ENCODE peak calls at places on chromosomes 16 and 17, in ten cellular contexts. T, N, F, S, L, E, H, G, O and Z are unnamed samples.

GRCh38 chr16:27369806-27370205 is 32.2 kb upstream of the IL21R start:
- DNase-seq in T (no peak), N (no peak), F (no peak), S (no peak), L (no peak), E (no peak), H (no peak), G (peak; percentile 57), O (no peak), Z (no peak)

GRCh38 chr17:50206604-50207293 is 5.3 kb upstream of the COL1A1 start:
- DNase-seq in T (no peak), N (no peak), F (no peak), S (peak; percentile 84), L (no peak), E (peak; percentile 76), H (peak; percentile 45), G (peak; percentile 73), O (peak; percentile 81), Z (no peak)

GRCh38 chr17:39921323-39921722 is 2.9 kb upstream of the GSDMB start:
- DNase-seq in T (no peak), N (no peak), F (no peak), S (no peak), L (no peak), E (no peak), H (no peak), G (no peak), O (no peak), Z (no peak)

GRCh38 chr16:83701494-83701893 is 106.3 kb upstream of the HSBP1 start:
- DNase-seq in T (no peak), N (no peak), F (no peak), S (no peak), L (no peak), E (no peak), H (peak; percentile 63), G (peak; percentile 51), O (no peak), Z (no peak)

GRCh38 chr17:177762-178161 is 3.7 kb downstream of the DOC2B start:
- DNase-seq in T (no peak), N (no peak), F (no peak), S (no peak), L (no peak), E (no peak), H (no peak), G (no peak), O (no peak), Z (no peak)

GRCh38 chr17:59464246-59464645 is 101.2 kb upstream of the DHX40 start:
- DNase-seq in T (peak; percentile 22), N (no peak), F (no peak), S (no peak), L (no peak), E (no peak), H (no peak), G (no peak), O (no peak), Z (no peak)

GRCh38 chr17:28053044-28053670 is 10.7 kb downstream of the NLK start:
- DNase-seq in T (no peak), N (no peak), F (no peak), S (no peak), L (no peak), E (no peak), H (no peak), G (peak; percentile 47), O (no peak), Z (no peak)

GRCh38 chr17:16406742-16407674 is 8.4 kb upstream of the TRPV2 start:
- DNase-seq in T (peak; percentile 45), N (no peak), F (no peak), S (peak; percentile 86), L (no peak), E (peak; percentile 57), H (no peak), G (peak; percentile 37), O (peak; percentile 74), Z (no peak)

DNA sequence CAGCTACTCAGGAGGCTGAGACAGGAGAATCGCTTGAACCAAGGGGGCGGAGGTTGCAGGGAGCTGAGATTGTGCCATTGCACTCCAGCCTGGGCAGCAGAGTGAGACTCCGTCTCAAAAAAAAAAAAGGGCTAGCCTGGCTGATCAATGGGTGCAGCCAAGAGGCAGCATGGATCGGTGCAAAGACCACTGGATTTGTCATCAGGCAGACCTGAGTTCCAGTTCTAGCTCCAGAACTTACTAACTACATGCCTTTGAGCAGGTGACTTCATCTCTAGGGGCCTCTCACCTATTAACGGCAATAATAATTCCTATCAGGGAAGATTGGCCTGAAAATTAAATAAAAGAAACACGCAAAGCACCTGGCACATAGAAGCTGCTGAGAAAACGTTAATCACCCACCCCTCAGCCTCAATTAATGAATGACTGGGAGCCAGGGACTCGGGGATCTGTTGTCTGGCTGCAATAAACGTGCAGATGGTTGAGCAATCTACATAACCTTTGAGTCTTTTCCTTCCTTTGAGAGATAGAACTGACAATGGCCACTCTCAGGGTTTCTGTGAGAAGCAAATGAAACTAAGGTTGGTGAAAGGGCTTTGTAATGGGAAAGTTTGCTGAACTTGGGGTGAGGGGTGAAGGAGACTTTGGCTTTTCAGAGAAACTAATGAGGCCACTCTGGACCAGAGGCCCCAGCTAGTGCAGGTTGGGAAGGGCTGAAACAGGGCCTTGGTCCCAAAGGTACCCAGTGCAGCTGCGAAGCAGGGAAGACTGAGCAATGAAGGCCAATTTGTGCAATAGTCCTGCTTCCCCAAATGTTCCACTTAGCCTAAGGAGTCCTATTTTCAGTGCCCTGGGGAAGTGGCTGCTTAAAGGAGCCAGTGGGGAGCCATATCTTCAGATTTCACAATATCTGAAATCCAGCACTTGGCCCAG is 7.6 kb downstream of the SEZ6L2 start:
- DNase-seq in T (peak; percentile 44), N (no peak), F (no peak), S (no peak), L (no peak), E (no peak), H (peak; percentile 36), G (no peak), O (no peak), Z (no peak)
- TF ChIP-seq CTCF in T (no peak), N (no peak), F (no peak), S (no peak), L (no peak), E (no peak), H (no peak), G (no peak), O (no peak), Z (no peak)

GRCh38 chr17:15263206-15263579 is 1.9 kb downstream of the PMP22 start:
- DNase-seq in T (peak; percentile 69), N (no peak), F (no peak), S (peak; percentile 96), L (peak; percentile 71), E (peak; percentile 79), H (peak; percentile 83), G (peak; percentile 91), O (no peak), Z (peak; percentile 75)

GRCh38 chr17:15261818-15262290 is 3.3 kb downstream of the PMP22 start:
- DNase-seq in T (no peak), N (no peak), F (no peak), S (no peak), L (no peak), E (peak; percentile 41), H (no peak), G (peak; percentile 28), O (no peak), Z (no peak)

GRCh38 chr17:15262291-15263205 is 2.6 kb downstream of the PMP22 start:
- DNase-seq in T (peak; percentile 79), N (peak; percentile 44), F (no peak), S (peak; percentile 94), L (peak; percentile 81), E (peak; percentile 90), H (peak; percentile 84), G (peak; percentile 89), O (peak; percentile 59), Z (peak; percentile 83)

GRCh38 chr17:15260376-15261062 is 4.6 kb downstream of the PMP22 start:
- DNase-seq in T (peak; percentile 82), N (peak; percentile 66), F (no peak), S (peak; percentile 92), L (peak; percentile 70), E (peak; percentile 90), H (peak; percentile 88), G (peak; percentile 89), O (peak; percentile 88), Z (peak; percentile 75)

DNA sequence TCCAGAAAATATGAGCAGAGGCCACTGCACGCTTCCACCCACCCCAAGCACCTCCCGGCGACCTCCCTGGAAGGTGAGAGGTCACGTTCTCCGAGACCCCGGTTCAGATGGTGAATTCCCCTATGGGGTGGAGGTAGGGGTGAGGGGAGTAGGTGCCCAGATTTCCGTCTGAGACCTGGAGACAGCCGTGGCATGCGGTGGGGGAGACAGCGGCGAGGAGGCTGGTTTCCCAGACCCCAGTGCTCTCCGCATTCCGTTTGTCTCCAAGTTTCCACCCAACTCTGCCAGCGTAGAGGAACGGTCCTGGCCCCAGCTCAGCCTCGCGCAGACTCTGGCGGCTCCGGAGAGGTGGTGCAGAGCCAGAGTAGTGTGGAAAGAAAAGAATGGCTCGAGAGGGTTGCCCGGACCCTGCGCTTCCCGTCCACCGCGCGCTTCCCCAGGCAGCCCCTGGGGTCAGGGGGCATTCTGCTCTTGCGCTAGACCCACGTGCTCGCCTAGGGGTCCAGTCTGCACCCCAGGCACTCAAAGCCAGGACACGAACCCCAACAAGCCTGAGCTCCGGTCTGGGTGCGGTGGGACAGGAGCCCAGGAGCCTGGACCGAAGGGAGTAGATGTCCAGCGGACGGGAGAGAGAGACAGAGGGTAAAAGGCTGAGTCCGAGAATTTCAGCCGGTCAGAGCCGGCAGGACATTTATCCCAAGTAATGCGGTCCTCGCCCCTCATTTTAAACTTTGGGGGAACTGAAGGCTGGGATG is 3.9 kb downstream of the PMP22 start:
- DNase-seq in T (no peak), N (no peak), F (no peak), S (peak; percentile 83), L (no peak), E (peak; percentile 61), H (peak; percentile 67), G (peak; percentile 63), O (peak; percentile 56), Z (no peak)
- TF ChIP-seq CTCF in T (no peak), N (no peak), F (peak; percentile 1), S (no peak), L (peak; percentile 41), E (no peak), H (peak; percentile 30), G (no peak), O (peak; percentile 43), Z (no peak)

DNA sequence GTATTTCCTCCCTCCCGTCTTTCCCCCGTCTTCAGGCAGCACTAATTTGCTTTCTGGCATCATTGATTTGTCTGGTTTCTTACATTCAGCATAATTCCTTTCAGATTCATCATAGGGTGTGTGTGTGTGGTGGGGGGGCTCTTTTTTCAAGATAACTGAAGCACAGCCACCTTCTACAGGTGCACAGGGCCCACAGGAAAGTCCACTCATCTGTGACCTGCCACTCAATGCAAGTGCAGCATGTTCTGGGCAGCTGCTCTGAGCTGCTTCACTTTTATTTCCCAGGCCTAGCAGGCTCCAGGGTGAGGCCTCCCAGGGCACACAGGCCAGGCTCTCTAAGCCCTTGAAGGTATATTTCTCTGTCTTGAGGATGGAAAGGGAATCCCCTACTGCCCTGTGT is 35.2 kb upstream of the MYH10 start:
- DNase-seq in T (peak; percentile 54), N (no peak), F (no peak), S (peak; percentile 18), L (no peak), E (no peak), H (no peak), G (no peak), O (no peak), Z (no peak)
- TF ChIP-seq CTCF in T (no peak), N (no peak), F (no peak), S (no peak), L (no peak), E (no peak), H (no peak), G (no peak), O (no peak), Z (no peak)

GRCh38 chr16:85472514-85472913 is 140.6 kb upstream of the GSE1 start:
- DNase-seq in T (no peak), N (no peak), F (no peak), S (no peak), L (no peak), E (no peak), H (no peak), G (no peak), O (no peak), Z (no peak)

GRCh38 chr16:85470873-85471272 is 142.2 kb upstream of the GSE1 start:
- DNase-seq in T (no peak), N (no peak), F (no peak), S (no peak), L (no peak), E (no peak), H (no peak), G (no peak), O (no peak), Z (no peak)

GRCh38 chr16:85473326-85473725 is 139.8 kb upstream of the GSE1 start:
- DNase-seq in T (no peak), N (no peak), F (no peak), S (no peak), L (no peak), E (peak; percentile 21), H (no peak), G (no peak), O (no peak), Z (no peak)

GRCh38 chr16:85469929-85470590 is 143.1 kb upstream of the GSE1 start:
- DNase-seq in T (no peak), N (no peak), F (no peak), S (no peak), L (no peak), E (no peak), H (no peak), G (no peak), O (no peak), Z (no peak)

GRCh38 chr16:85471469-85472431 is 141.4 kb upstream of the GSE1 start:
- DNase-seq in T (peak; percentile 71), N (no peak), F (no peak), S (no peak), L (no peak), E (peak; percentile 65), H (peak; percentile 17), G (no peak), O (no peak), Z (no peak)
- TF ChIP-seq CTCF in T (peak; percentile 9), N (no peak), F (no peak), S (no peak), L (no peak), E (no peak), H (no peak), G (no peak), O (no peak), Z (no peak)